ENCODE peak calls at places on chromosomes 13 and 19, in six cellular contexts. Q, L, N, S, F and M are unnamed samples.

GRCh38 chr13:97266734-97267417 is 44.7 kb downstream of the MBNL2 start:
- DNase-seq in Q (no peak), L (peak), N (no peak), S (no peak), F (no peak), M (no peak)

GRCh38 chr13:45861352-45861751 is 9.8 kb upstream of the SIAH3 start:
- DNase-seq in Q (no peak), L (no peak), N (no peak), S (no peak), F (no peak), M (peak)

GRCh38 chr13:63167699-63168337 is 1752.2 kb upstream of the PCDH20 start:
- DNase-seq in Q (no peak), L (no peak), N (no peak), S (no peak), F (no peak), M (no peak)

GRCh38 chr13:34863360-34864135 is 78.5 kb upstream of the NBEA start:
- DNase-seq in Q (no peak), L (no peak), N (peak), S (no peak), F (peak), M (peak)

GRCh38 chr13:54574791-54575190 is 1546.2 kb downstream of the OLFM4 start:
- DNase-seq in Q (no peak), L (no peak), N (no peak), S (no peak), F (no peak), M (no peak)

GRCh38 chr13:88153353-88153752 is 482.2 kb downstream of the SLITRK5 start:
- DNase-seq in Q (no peak), L (no peak), N (no peak), S (no peak), F (no peak), M (no peak)

GRCh38 chr19:40744554-40745401 is 5.5 kb downstream of the ACTMAP start:
- DNase-seq in Q (no peak), L (peak), N (no peak), S (no peak), F (peak), M (no peak)

GRCh38 chr13:32840840-32841713 is 175.1 kb upstream of the KL start:
- DNase-seq in Q (no peak), L (no peak), N (no peak), S (no peak), F (no peak), M (no peak)

GRCh38 chr19:8367327-8368001 is 3.5 kb downstream of the ANGPTL4 start:
- DNase-seq in Q (peak), L (peak), N (peak), S (peak), F (peak), M (peak)

GRCh38 chr13:83773961-83774360 is 108.3 kb downstream of the SLITRK1 start:
- DNase-seq in Q (no peak), L (no peak), N (no peak), S (no peak), F (no peak), M (no peak)

GRCh38 chr13:74203576-74203975 is 69.4 kb upstream of the KLF12 start:
- DNase-seq in Q (no peak), L (no peak), N (no peak), S (no peak), F (peak), M (no peak)

GRCh38 chr19:38649305-38650179 is 2.1 kb downstream of the ACTN4 start:
- DNase-seq in Q (peak), L (no peak), N (no peak), S (peak), F (no peak), M (peak)

GRCh38 chr13:51122868-51123267 is 11.8 kb upstream of the C13orf42 start:
- DNase-seq in Q (no peak), L (no peak), N (peak), S (no peak), F (no peak), M (no peak)

GRCh38 chr13:26508885-26509284 is 48.6 kb upstream of the WASF3 start:
- DNase-seq in Q (peak), L (no peak), N (no peak), S (peak), F (peak), M (peak)

GRCh38 chr19:34651747-34652146 is 25.2 kb downstream of the SCGB2B2 start:
- DNase-seq in Q (no peak), L (no peak), N (no peak), S (no peak), F (no peak), M (no peak)

GRCh38 chr19:18894254-18895037 is 1.5 kb downstream of the CERS1 start:
- DNase-seq in Q (no peak), L (peak), N (no peak), S (no peak), F (no peak), M (peak)

GRCh38 chr13:109871018-109871370 is 84.6 kb upstream of the IRS2 start:
- DNase-seq in Q (no peak), L (no peak), N (no peak), S (no peak), F (peak), M (no peak)

GRCh38 chr13:51659276-51660127 is 75.2 kb downstream of the WDFY2 start:
- DNase-seq in Q (no peak), L (no peak), N (no peak), S (no peak), F (no peak), M (peak)

GRCh38 chr19:50413096-50413495 is 5.6 kb upstream of the SPIB start:
- DNase-seq in Q (no peak), L (no peak), N (no peak), S (no peak), F (no peak), M (no peak)

GRCh38 chr13:51101636-51102218 is 9.3 kb downstream of the C13orf42 start:
- DNase-seq in Q (no peak), L (no peak), N (no peak), S (no peak), F (no peak), M (no peak)

GRCh38 chr13:29846475-29847256 is 3.8 kb downstream of the UBL3 start:
- DNase-seq in Q (no peak), L (no peak), N (no peak), S (no peak), F (no peak), M (peak)

GRCh38 chr13:79527698-79528097 is 46.7 kb downstream of the NDFIP2 start:
- DNase-seq in Q (no peak), L (no peak), N (no peak), S (no peak), F (no peak), M (no peak)

GRCh38 chr13:77386046-77386445 is 59.2 kb upstream of the MYCBP2 start:
- DNase-seq in Q (no peak), L (no peak), N (no peak), S (no peak), F (no peak), M (peak)

GRCh38 chr13:79405501-79405830 is 589 bp downstream of the RBM26 start:
- DNase-seq in Q (no peak), L (no peak), N (no peak), S (peak), F (no peak), M (no peak)

GRCh38 chr19:46718157-46718933 is 1.4 kb upstream of the PRKD2 start:
- DNase-seq in Q (no peak), L (peak), N (no peak), S (peak), F (no peak), M (no peak)

DNA sequence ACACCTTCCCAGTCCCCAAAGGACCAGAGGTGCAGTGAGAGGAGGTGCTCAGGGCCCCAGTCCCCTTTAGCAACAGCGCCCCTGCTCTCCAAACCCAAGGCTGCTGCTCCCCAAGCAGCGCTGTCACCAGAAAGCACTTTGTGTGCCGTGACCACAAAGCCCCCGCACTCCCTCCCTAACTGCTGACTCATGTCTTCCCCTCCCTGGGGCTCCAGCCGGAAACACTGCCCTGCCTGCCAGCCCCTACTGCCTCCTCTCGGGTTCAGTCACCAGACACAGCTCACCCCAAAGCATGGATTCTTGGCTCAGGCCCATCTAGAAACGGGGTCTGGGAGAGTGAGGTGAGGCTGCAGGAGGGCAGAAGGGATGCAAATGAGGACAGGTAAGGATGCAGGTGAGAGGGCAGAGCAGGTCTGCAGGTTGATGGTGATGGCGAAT is 4.9 kb upstream of the TNFSF14 start:
- DNase-seq in Q (peak), L (peak), N (peak), S (peak), F (peak), M (peak)
- TF ChIP-seq CTCF in Q (no peak), L (no peak), N (peak), S (no peak), F (no peak), M (no peak)

DNA sequence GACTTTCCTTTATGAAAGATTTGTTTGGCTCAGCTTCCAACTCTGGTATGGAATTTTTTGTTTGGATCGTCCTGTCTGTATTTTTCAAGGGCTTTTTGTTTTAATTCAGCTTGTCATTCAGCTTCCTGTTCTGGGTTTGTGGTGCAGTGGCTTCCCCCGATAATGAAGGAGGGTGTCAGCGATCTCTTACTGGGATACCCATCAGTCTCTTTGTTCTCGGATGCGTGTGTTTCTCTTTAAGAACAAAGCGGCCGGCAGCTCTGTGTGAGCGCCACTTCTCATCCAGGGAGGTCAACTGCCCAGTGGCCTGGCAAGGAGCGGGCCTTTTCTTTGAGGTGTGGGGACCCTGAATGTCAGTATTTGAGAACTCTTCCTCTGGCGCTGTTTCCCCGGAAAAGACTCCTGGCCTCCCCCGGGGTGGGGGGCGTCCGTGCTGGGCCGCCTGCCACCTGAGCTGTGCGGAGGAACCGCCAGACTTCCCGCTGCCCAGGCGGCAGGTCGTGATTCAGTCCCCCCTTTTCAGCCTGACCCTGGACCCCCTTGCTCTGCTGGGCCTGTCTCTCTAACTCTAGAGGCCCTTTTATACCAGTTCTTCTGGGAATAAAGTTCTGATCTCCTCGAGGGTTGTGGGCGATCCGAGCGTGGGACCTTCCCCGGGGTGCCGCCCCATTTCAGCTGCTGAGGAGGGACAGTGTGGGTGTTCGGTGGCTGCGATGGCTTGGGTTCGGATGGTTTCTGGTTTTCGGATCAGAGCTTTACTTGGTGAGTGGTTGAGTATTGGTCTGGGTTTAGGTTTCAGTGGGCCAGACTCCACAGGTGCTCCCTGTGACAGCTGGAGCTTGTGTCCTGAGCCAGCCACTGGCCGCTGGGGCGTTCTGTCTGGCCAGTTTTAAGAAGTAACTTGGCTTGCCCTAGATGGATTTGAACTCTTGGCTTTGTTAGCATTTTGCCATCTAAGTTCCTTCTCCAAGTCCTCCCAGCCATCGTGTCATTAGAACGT is 3.4 kb downstream of the SF3A2 start:
- DNase-seq in Q (no peak), L (peak), N (no peak), S (no peak), F (peak), M (peak)
- H3K4me3 ChIP-seq in Q (peak), L (peak), N (peak), S (no peak), F (peak), M (peak)

DNA sequence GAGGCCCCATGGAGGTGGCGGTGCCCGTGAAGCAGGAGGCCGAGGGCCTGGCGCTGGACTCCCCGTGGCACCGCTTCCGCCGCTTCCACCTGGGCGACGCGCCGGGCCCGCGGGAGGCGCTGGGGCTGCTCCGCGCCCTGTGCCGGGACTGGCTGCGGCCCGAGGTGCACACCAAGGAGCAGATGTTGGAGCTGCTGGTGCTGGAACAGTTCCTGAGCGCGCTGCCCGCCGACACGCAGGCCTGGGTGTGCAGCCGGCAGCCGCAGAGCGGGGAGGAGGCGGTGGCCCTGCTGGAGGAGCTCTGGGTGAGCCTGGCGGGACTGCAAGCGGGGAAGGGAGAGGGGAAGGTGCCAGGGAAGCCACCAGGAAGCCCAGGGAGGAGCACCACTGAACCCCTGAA is 5.8 kb downstream of the ZNF444 start:
- DNase-seq in Q (no peak), L (no peak), N (no peak), S (no peak), F (no peak), M (no peak)
- TF ChIP-seq CTCF in Q (no peak), L (no peak), N (no peak), S (no peak), F (no peak), M (no peak)

DNA sequence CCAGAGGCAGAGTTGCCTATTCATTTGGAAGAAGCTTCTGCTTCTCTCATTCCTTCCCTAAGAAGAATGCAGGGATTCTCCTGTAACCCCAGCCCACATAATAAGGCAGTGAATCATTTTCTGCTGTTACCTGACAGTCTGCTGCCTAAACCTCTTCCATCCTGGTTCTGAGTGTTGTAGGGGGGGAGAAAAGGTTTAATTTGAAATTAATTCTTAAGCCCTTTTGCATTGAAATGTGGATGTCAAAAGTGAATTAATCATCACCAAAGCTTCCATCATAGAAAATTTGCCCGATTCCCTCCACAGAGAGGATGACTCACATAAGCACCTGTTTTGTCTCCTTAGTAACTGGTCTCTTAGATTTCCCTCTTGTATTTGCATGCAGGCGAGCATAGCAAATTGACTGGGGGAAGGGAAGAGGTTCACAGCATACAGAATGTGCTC is 146.7 kb upstream of the FNDC3A start:
- DNase-seq in Q (no peak), L (no peak), N (peak), S (no peak), F (no peak), M (no peak)
- H3K4me3 ChIP-seq in Q (no peak), L (no peak), N (no peak), S (no peak), F (no peak), M (no peak)